ENCODE peak calls at places on chromosome 16, in four cellular contexts. U is AG09319, H is HuH-7.5, A is AG04450. Z is an unnamed sample.

GRCh38 chr16:4290236-4290830 is 17.5 kb upstream of the TFAP4 start:
- DNase-seq in U (no peak), H (no peak), A (no peak), Z (no peak)

GRCh38 chr16:17275989-17276530 is 194.7 kb downstream of the XYLT1 start:
- DNase-seq in U (no peak), H (no peak), A (no peak), Z (no peak)

GRCh38 chr16:1688807-1689560 is 10.9 kb downstream of the JPT2 start:
- DNase-seq in U (no peak), H (peak), A (no peak), Z (no peak)

GRCh38 chr16:28168991-28169554 is 42.7 kb downstream of the XPO6 start:
- DNase-seq in U (no peak), H (no peak), A (no peak), Z (no peak)

GRCh38 chr16:79278506-79278905 is 322.0 kb downstream of the MAF start:
- DNase-seq in U (no peak), H (no peak), A (no peak), Z (no peak)

GRCh38 chr16:66277311-66278070 is 89.0 kb upstream of the CDH5 start:
- DNase-seq in U (no peak), H (no peak), A (no peak), Z (no peak)

GRCh38 chr16:51657844-51658243 is 506.8 kb upstream of the SALL1 start:
- DNase-seq in U (no peak), H (no peak), A (no peak), Z (no peak)

GRCh38 chr16:87541882-87542234 is 49.0 kb upstream of the ZCCHC14 start:
- DNase-seq in U (no peak), H (no peak), A (no peak), Z (no peak)

GRCh38 chr16:10088380-10088793 is 93.8 kb downstream of the GRIN2A start:
- DNase-seq in U (no peak), H (no peak), A (no peak), Z (no peak)